ENCODE peak calls at places on chromosomes 3 and 15, in seven cellular contexts. X, M, G, Q, I, H and P are unnamed samples.

GRCh38 chr3:149534671-149535394 is 60.3 kb downstream of the TM4SF4 start:
- DNase-seq in I (peak), X (no peak), H (no peak), M (peak), Q (no peak), G (peak), P (no peak)

GRCh38 chr3:59245879-59246501 is 196.2 kb upstream of the CFAP20DC start:
- DNase-seq in Q (no peak), G (peak), I (no peak), H (no peak), X (peak), M (peak), P (no peak)

GRCh38 chr3:126450744-126451143 is 24.9 kb downstream of the ZXDC start:
- DNase-seq in M (no peak), H (no peak), X (no peak), Q (no peak), G (no peak), I (no peak), P (no peak)

GRCh38 chr15:37698679-37699078 is 235.8 kb upstream of the TMCO5A start:
- DNase-seq in M (peak), Q (no peak), G (no peak), I (no peak), X (no peak), H (no peak), P (no peak)

GRCh38 chr15:39270976-39271375 is 309.9 kb upstream of the THBS1 start:
- DNase-seq in X (no peak), I (no peak), H (no peak), G (peak), M (peak), Q (no peak), P (no peak)

GRCh38 chr3:62368705-62369475 is 4.5 kb downstream of the FEZF2 start:
- DNase-seq in Q (no peak), G (no peak), H (no peak), I (no peak), M (no peak), X (no peak), P (no peak)

GRCh38 chr3:16828815-16829214 is 55.9 kb upstream of the PLCL2 start:
- DNase-seq in X (peak), M (peak), H (peak), Q (no peak), G (peak), I (no peak), P (no peak)

GRCh38 chr15:95663156-95663831 is 667.2 kb upstream of the NR2F2 start:
- DNase-seq in Q (no peak), G (peak), X (no peak), I (no peak), H (no peak), M (peak), P (no peak)

GRCh38 chr3:136783708-136784191 is 31.6 kb upstream of the STAG1 start:
- DNase-seq in M (no peak), H (no peak), I (no peak), Q (no peak), G (peak), X (no peak), P (no peak)

GRCh38 chr3:133274477-133274876 is 125.4 kb upstream of the BFSP2 start:
- DNase-seq in X (no peak), G (no peak), Q (no peak), I (no peak), H (no peak), M (no peak), P (no peak)

GRCh38 chr3:107414325-107414964 is 37.2 kb downstream of the CCDC54 start:
- DNase-seq in G (no peak), X (no peak), M (no peak), I (no peak), Q (no peak), H (no peak), P (no peak)

GRCh38 chr15:44545934-44546802 is 9.2 kb downstream of the EIF3J start:
- DNase-seq in H (no peak), Q (no peak), G (peak), I (no peak), X (peak), M (peak), P (no peak)

GRCh38 chr3:15756505-15756904 is 41.3 kb downstream of the ANKRD28 start:
- DNase-seq in M (no peak), Q (no peak), H (no peak), X (no peak), I (no peak), G (no peak), P (no peak)

GRCh38 chr15:74504418-74504817 is 36.6 kb upstream of the ARID3B start:
- DNase-seq in M (no peak), X (no peak), H (no peak), G (no peak), I (no peak), Q (no peak), P (no peak)

GRCh38 chr3:126337980-126338651 is 19.1 kb downstream of the KLF15 start:
- DNase-seq in H (no peak), G (no peak), X (no peak), I (no peak), Q (no peak), M (no peak), P (no peak)

GRCh38 chr3:161682715-161683114 is 186.1 kb downstream of the OTOL1 start:
- DNase-seq in G (no peak), X (no peak), H (no peak), Q (no peak), M (no peak), I (no peak), P (no peak)

GRCh38 chr3:142484912-142485435 is 37.1 kb upstream of the XRN1 start:
- DNase-seq in M (no peak), H (no peak), Q (no peak), G (no peak), I (no peak), X (no peak), P (no peak)

GRCh38 chr3:42007785-42008184 is 45.9 kb upstream of the ULK4 start:
- DNase-seq in X (no peak), M (no peak), H (no peak), I (no peak), G (no peak), Q (no peak), P (no peak)

GRCh38 chr15:63169796-63170195 is 12.5 kb upstream of the RPS27L start:
- DNase-seq in H (no peak), I (no peak), X (no peak), Q (no peak), G (no peak), M (no peak), P (no peak)

GRCh38 chr3:194184265-194184751 is 48.4 kb downstream of the HES1 start:
- DNase-seq in G (no peak), Q (peak), H (no peak), I (peak), M (no peak), X (peak), P (no peak)

GRCh38 chr15:77901921-77902750 is 175.4 kb downstream of the TBC1D2B start:
- DNase-seq in Q (no peak), G (no peak), X (no peak), M (no peak), H (no peak), I (no peak), P (no peak)

GRCh38 chr15:78944669-78945407 is at the start of gene CTSH:
- DNase-seq in H (peak), I (peak), X (peak), Q (peak), G (peak), M (peak), P (peak)

GRCh38 chr3:42120866-42121265 is 29.7 kb downstream of the TRAK1 start:
- DNase-seq in Q (no peak), X (peak), I (no peak), M (peak), H (no peak), G (no peak), P (no peak)

GRCh38 chr3:63076357-63076756 is 201.1 kb upstream of the CADPS start:
- DNase-seq in I (peak), H (no peak), Q (no peak), X (no peak), M (no peak), G (no peak), P (no peak)

GRCh38 chr3:53813229-53813628 is 33.0 kb downstream of the CHDH start:
- DNase-seq in M (no peak), I (no peak), X (no peak), G (no peak), Q (no peak), H (peak), P (no peak)

GRCh38 chr3:193556841-193557240 is 2.1 kb upstream of the ATP13A4 start:
- DNase-seq in H (peak), G (no peak), M (no peak), X (no peak), Q (no peak), I (peak), P (no peak)

GRCh38 chr3:29591579-29591978 is 310.7 kb downstream of the RBMS3 start:
- DNase-seq in H (no peak), X (no peak), M (no peak), I (no peak), G (no peak), Q (no peak), P (no peak)

GRCh38 chr3:53218136-53218535 is 37.7 kb downstream of the TKT start:
- DNase-seq in G (no peak), X (no peak), H (no peak), Q (no peak), M (no peak), I (no peak), P (no peak)